ENCODE peak calls at places on chromosome 22, in six cellular contexts. J is T-helper 2 cell, W is NCI-H460, M is ACHN, S is HS-5, O is HTR-8/SVneo. Z is an unnamed sample.

GRCh38 chr22:45217806-45218205 is 22.9 kb downstream of the KIAA0930 start:
- DNase-seq in J (no peak), W (no peak), M (no peak), S (no peak), O (no peak), Z (no peak)

GRCh38 chr22:49672013-49672516 is 155.6 kb downstream of the BRD1 start:
- DNase-seq in J (no peak), W (no peak), M (no peak), S (no peak), O (no peak), Z (no peak)

GRCh38 chr22:36197065-36197440 is 4.6 kb downstream of the APOL4 start:
- DNase-seq in J (no peak), W (no peak), M (no peak), S (no peak), O (no peak), Z (no peak)

GRCh38 chr22:36368359-36368983 is 19.3 kb downstream of the MYH9 start:
- DNase-seq in J (no peak), W (no peak), M (peak), S (peak), O (peak), Z (no peak)

GRCh38 chr22:28810839-28811491 is 10.6 kb upstream of the XBP1 start:
- DNase-seq in J (peak), W (no peak), M (no peak), S (no peak), O (no peak), Z (peak)

GRCh38 chr22:49021097-49021925 is 806.4 kb downstream of the BRD1 start:
- DNase-seq in J (no peak), W (no peak), M (no peak), S (no peak), O (no peak), Z (no peak)

GRCh38 chr22:19473578-19473977 is 5.4 kb downstream of the UFD1 start:
- DNase-seq in J (no peak), W (no peak), M (no peak), S (no peak), O (no peak), Z (no peak)

GRCh38 chr22:25213221-25213620 is 6.2 kb upstream of the CRYBB2 start:
- DNase-seq in J (no peak), W (no peak), M (no peak), S (no peak), O (no peak), Z (no peak)

GRCh38 chr22:17980638-17981051 is 43.7 kb downstream of the MICAL3 start:
- DNase-seq in J (peak), W (peak), M (no peak), S (no peak), O (no peak), Z (peak)

GRCh38 chr22:18031670-18032454 is 7.5 kb upstream of the MICAL3 start:
- DNase-seq in J (no peak), W (no peak), M (peak), S (peak), O (peak), Z (no peak)

GRCh38 chr22:39589880-39590279 is 19.3 kb downstream of the CACNA1I start:
- DNase-seq in J (no peak), W (no peak), M (no peak), S (no peak), O (no peak), Z (no peak)

Z was measured in stimulated activated effector memory CD8-positive, alpha-beta T cell treated with anti-CD3 and anti-CD28 coated beads, Interleukin-12 subunit alpha, Interleukin-12 subunit beta, amount 100 ng/mL, for 72 hours.